ENCODE peak calls at places on chromosomes 11 and 22, in seven cellular contexts. One of them, this sample, is unnamed.
A peak's percentile ranks its signal among the peaks of the same experiment; 100 is the strongest.

GRCh38 chr22:50303848-50304527 is 3.5 kb downstream of the PLXNB2 start:
- DNase-seq in H9: peak; percentile 77
- DNase-seq in neuronal stem cell: no peak
- DNase-seq in IMR-90: no peak
- DNase-seq in mesendoderm: peak; percentile 68
- DNase-seq in H1: no peak
- DNase-seq in trophoblast cell: peak; percentile 99
- DNase-seq in this sample: no peak

GRCh38 chr22:29083576-29084566 is 11.0 kb downstream of the KREMEN1 start:
- DNase-seq in H9: no peak
- DNase-seq in neuronal stem cell: no peak
- DNase-seq in IMR-90: peak; percentile 25
- DNase-seq in mesendoderm: peak; percentile 42
- DNase-seq in H1: no peak
- DNase-seq in trophoblast cell: no peak
- DNase-seq in this sample: peak; percentile 86

GRCh38 chr11:131694526-131695424 is 324.4 kb downstream of the NTM start:
- DNase-seq in H9: peak; percentile 92
- DNase-seq in neuronal stem cell: peak; percentile 79
- DNase-seq in IMR-90: peak; percentile 69
- DNase-seq in mesendoderm: peak; percentile 86
- DNase-seq in H1: peak; percentile 63
- DNase-seq in trophoblast cell: peak; percentile 59
- DNase-seq in this sample: peak; percentile 75

GRCh38 chr11:37353192-37353591 is 755.2 kb upstream of the RAG2 start:
- DNase-seq in H9: no peak
- DNase-seq in neuronal stem cell: no peak
- DNase-seq in IMR-90: no peak
- DNase-seq in mesendoderm: no peak
- DNase-seq in H1: no peak
- DNase-seq in trophoblast cell: no peak
- DNase-seq in this sample: no peak

GRCh38 chr22:43743131-43743530 is 69.0 kb downstream of the EFCAB6 start:
- DNase-seq in H9: peak; percentile 73
- DNase-seq in neuronal stem cell: peak; percentile 36
- DNase-seq in IMR-90: no peak
- DNase-seq in mesendoderm: peak; percentile 56
- DNase-seq in H1: peak; percentile 31
- DNase-seq in trophoblast cell: no peak
- DNase-seq in this sample: no peak

GRCh38 chr22:19889951-19890350 is 35.3 kb upstream of the GNB1L start:
- DNase-seq in H9: no peak
- DNase-seq in neuronal stem cell: no peak
- DNase-seq in IMR-90: no peak
- DNase-seq in mesendoderm: no peak
- DNase-seq in H1: no peak
- DNase-seq in trophoblast cell: no peak
- DNase-seq in this sample: no peak

GRCh38 chr22:24146190-24146616 is 35.1 kb upstream of the SUSD2 start:
- DNase-seq in H9: peak; percentile 78
- DNase-seq in neuronal stem cell: no peak
- DNase-seq in IMR-90: peak; percentile 83
- DNase-seq in mesendoderm: peak; percentile 84
- DNase-seq in H1: no peak
- DNase-seq in trophoblast cell: no peak
- DNase-seq in this sample: peak; percentile 96

GRCh38 chr22:44582016-44582415 is 84.0 kb upstream of the RTL6 start:
- DNase-seq in H9: peak; percentile 18
- DNase-seq in neuronal stem cell: no peak
- DNase-seq in IMR-90: no peak
- DNase-seq in mesendoderm: no peak
- DNase-seq in H1: no peak
- DNase-seq in trophoblast cell: no peak
- DNase-seq in this sample: no peak

GRCh38 chr22:35209203-35209602 is 48.1 kb upstream of the HMGXB4 start:
- DNase-seq in H9: no peak
- DNase-seq in neuronal stem cell: no peak
- DNase-seq in IMR-90: no peak
- DNase-seq in mesendoderm: no peak
- DNase-seq in H1: no peak
- DNase-seq in trophoblast cell: no peak
- DNase-seq in this sample: no peak

GRCh38 chr11:121106812-121107211 is 5.8 kb downstream of the TECTA start:
- DNase-seq in H9: no peak
- DNase-seq in neuronal stem cell: no peak
- DNase-seq in IMR-90: no peak
- DNase-seq in mesendoderm: no peak
- DNase-seq in H1: no peak
- DNase-seq in trophoblast cell: no peak
- DNase-seq in this sample: no peak

GRCh38 chr22:29255064-29255621 is 12.6 kb downstream of the RHBDD3 start:
- DNase-seq in H9: no peak
- DNase-seq in neuronal stem cell: no peak
- DNase-seq in IMR-90: no peak
- DNase-seq in mesendoderm: no peak
- DNase-seq in H1: no peak
- DNase-seq in trophoblast cell: no peak
- DNase-seq in this sample: no peak

GRCh38 chr11:73271936-73272679 is at the start of gene P2RY6:
- DNase-seq in H9: peak; percentile 44
- DNase-seq in neuronal stem cell: no peak
- DNase-seq in IMR-90: peak; percentile 60
- DNase-seq in mesendoderm: peak; percentile 92
- DNase-seq in H1: no peak
- DNase-seq in trophoblast cell: peak; percentile 90
- DNase-seq in this sample: peak; percentile 81

GRCh38 chr22:46754110-46754799 is 8.2 kb upstream of the TBC1D22A start:
- DNase-seq in H9: no peak
- DNase-seq in neuronal stem cell: no peak
- DNase-seq in IMR-90: peak; percentile 99
- DNase-seq in mesendoderm: no peak
- DNase-seq in H1: no peak
- DNase-seq in trophoblast cell: peak; percentile 80
- DNase-seq in this sample: peak; percentile 99
- H3K4me1 ChIP-seq in H9: no peaks in the 10 kb centered on the region
- H3K4me1 ChIP-seq in neuronal stem cell: peaks cover 7% of the 10 kb centered on the region
- H3K4me1 ChIP-seq in IMR-90: peaks cover 30% of the 10 kb centered on the region
- H3K4me1 ChIP-seq in mesendoderm: no peaks in the 10 kb centered on the region
- H3K4me1 ChIP-seq in H1: no peaks in the 10 kb centered on the region
- H3K4me1 ChIP-seq in trophoblast cell: peaks cover 28% of the 10 kb centered on the region
- H3K4me1 ChIP-seq in this sample: peaks cover 26% of the 10 kb centered on the region

DNA sequence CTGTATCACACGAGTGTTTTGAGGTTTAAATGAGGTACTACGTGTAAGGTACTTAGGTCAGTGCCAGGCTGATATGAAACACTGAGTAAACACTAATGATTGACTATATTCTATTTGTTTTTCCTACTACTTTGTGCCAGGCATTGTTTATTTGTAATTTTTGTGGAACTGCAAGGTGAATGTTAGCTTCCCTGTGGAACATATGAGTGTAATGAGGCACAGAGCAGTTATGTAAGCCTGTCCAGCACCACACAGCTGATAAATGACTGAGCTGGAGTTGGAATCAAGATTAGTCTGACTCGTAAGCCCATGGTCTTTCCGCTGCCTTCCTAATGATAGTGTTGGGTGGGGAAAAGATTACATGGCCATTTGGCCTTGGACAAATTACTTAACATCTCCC is 5.9 kb downstream of the SLC37A2 start:
- DNase-seq in H9: no peak
- DNase-seq in neuronal stem cell: no peak
- DNase-seq in IMR-90: peak; percentile 22
- DNase-seq in mesendoderm: no peak
- DNase-seq in H1: no peak
- DNase-seq in trophoblast cell: no peak
- DNase-seq in this sample: no peak
- H2AK5ac ChIP-seq in H9: no peak overlapping the region
- H2AK5ac ChIP-seq in neuronal stem cell: no peak overlapping the region
- H2AK5ac ChIP-seq in IMR-90: no peak overlapping the region
- H2AK5ac ChIP-seq in mesendoderm: no peak overlapping the region
- H2AK5ac ChIP-seq in H1: no peak overlapping the region
- H2AK5ac ChIP-seq in trophoblast cell: no peak overlapping the region
- H2AK5ac ChIP-seq in this sample: no peak overlapping the region

DNA sequence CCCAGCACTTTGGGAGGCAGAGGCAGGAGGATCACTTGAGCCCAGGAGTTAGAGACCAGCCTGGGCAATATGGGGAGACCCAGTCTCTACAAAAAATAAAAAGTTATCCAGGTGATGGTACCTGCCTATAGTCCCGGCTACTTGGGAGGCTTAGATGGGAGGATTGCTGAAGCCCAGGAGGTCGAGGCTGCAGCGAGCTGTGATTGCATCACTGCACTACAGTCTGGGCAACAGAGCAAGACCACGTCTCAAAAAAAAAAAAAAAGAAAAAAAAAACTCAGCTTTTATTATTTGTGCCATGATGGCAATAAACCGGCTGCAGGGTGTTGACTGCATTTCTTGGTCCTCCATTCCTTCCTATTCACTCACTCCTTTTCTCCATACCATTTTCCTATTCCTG is 33.6 kb upstream of the TFIP11 start:
- DNase-seq in H9: no peak
- DNase-seq in neuronal stem cell: no peak
- DNase-seq in IMR-90: no peak
- DNase-seq in mesendoderm: no peak
- DNase-seq in H1: no peak
- DNase-seq in trophoblast cell: no peak
- DNase-seq in this sample: no peak
- H3K4me1 ChIP-seq in H9: no peaks in the 10 kb centered on the region
- H3K4me1 ChIP-seq in neuronal stem cell: peaks cover 7% of the 10 kb centered on the region
- H3K4me1 ChIP-seq in IMR-90: peaks cover 7% of the 10 kb centered on the region
- H3K4me1 ChIP-seq in mesendoderm: peaks cover 6% of the 10 kb centered on the region
- H3K4me1 ChIP-seq in H1: peaks cover 4% of the 10 kb centered on the region
- H3K4me1 ChIP-seq in trophoblast cell: peaks cover 7% of the 10 kb centered on the region
- H3K4me1 ChIP-seq in this sample: peaks cover 8% of the 10 kb centered on the region

GRCh38 chr11:128419012-128419767 is 168.2 kb downstream of the ETS1 start:
- DNase-seq in H9: no peak
- DNase-seq in neuronal stem cell: no peak
- DNase-seq in IMR-90: no peak
- DNase-seq in mesendoderm: peak; percentile 16
- DNase-seq in H1: no peak
- DNase-seq in trophoblast cell: no peak
- DNase-seq in this sample: no peak

GRCh38 chr11:128422576-128423370 is 164.6 kb downstream of the ETS1 start:
- DNase-seq in H9: no peak
- DNase-seq in neuronal stem cell: no peak
- DNase-seq in IMR-90: no peak
- DNase-seq in mesendoderm: peak; percentile 37
- DNase-seq in H1: no peak
- DNase-seq in trophoblast cell: no peak
- DNase-seq in this sample: no peak

GRCh38 chr11:128420277-128420676 is 167.1 kb downstream of the ETS1 start:
- DNase-seq in H9: no peak
- DNase-seq in neuronal stem cell: no peak
- DNase-seq in IMR-90: no peak
- DNase-seq in mesendoderm: no peak
- DNase-seq in H1: no peak
- DNase-seq in trophoblast cell: no peak
- DNase-seq in this sample: no peak

GRCh38 chr11:128420943-128421342 is 166.4 kb downstream of the ETS1 start:
- DNase-seq in H9: no peak
- DNase-seq in neuronal stem cell: no peak
- DNase-seq in IMR-90: peak; percentile 99
- DNase-seq in mesendoderm: no peak
- DNase-seq in H1: no peak
- DNase-seq in trophoblast cell: no peak
- DNase-seq in this sample: peak; percentile 95

GRCh38 chr11:128421577-128421976 is 165.8 kb downstream of the ETS1 start:
- DNase-seq in H9: no peak
- DNase-seq in neuronal stem cell: no peak
- DNase-seq in IMR-90: peak; percentile 92
- DNase-seq in mesendoderm: peak; percentile 16
- DNase-seq in H1: no peak
- DNase-seq in trophoblast cell: no peak
- DNase-seq in this sample: peak; percentile 78
- H2AK5ac ChIP-seq in H9: no peak overlapping the region
- H2AK5ac ChIP-seq in neuronal stem cell: no peak overlapping the region
- H2AK5ac ChIP-seq in IMR-90: peak overlapping the region; percentile 10
- H2AK5ac ChIP-seq in mesendoderm: no peak overlapping the region
- H2AK5ac ChIP-seq in H1: no peak overlapping the region
- H2AK5ac ChIP-seq in trophoblast cell: peak overlapping the region; percentile 17
- H2AK5ac ChIP-seq in this sample: no peak overlapping the region

GRCh38 chr22:30305519-30305905 is 16.2 kb upstream of the CASTOR1 start:
- DNase-seq in H9: no peak
- DNase-seq in neuronal stem cell: no peak
- DNase-seq in IMR-90: no peak
- DNase-seq in mesendoderm: no peak
- DNase-seq in H1: no peak
- DNase-seq in trophoblast cell: no peak
- DNase-seq in this sample: peak; percentile 30

GRCh38 chr22:30306629-30307016 is 17.3 kb upstream of the CASTOR1 start:
- DNase-seq in H9: no peak
- DNase-seq in neuronal stem cell: no peak
- DNase-seq in IMR-90: no peak
- DNase-seq in mesendoderm: no peak
- DNase-seq in H1: no peak
- DNase-seq in trophoblast cell: no peak
- DNase-seq in this sample: no peak

GRCh38 chr22:30304495-30305244 is 15.4 kb upstream of the CASTOR1 start:
- DNase-seq in H9: no peak
- DNase-seq in neuronal stem cell: no peak
- DNase-seq in IMR-90: no peak
- DNase-seq in mesendoderm: no peak
- DNase-seq in H1: no peak
- DNase-seq in trophoblast cell: peak; percentile 40
- DNase-seq in this sample: no peak

GRCh38 chr22:30307026-30307574 is 17.8 kb upstream of the CASTOR1 start:
- DNase-seq in H9: no peak
- DNase-seq in neuronal stem cell: no peak
- DNase-seq in IMR-90: no peak
- DNase-seq in mesendoderm: no peak
- DNase-seq in H1: no peak
- DNase-seq in trophoblast cell: no peak
- DNase-seq in this sample: no peak

DNA sequence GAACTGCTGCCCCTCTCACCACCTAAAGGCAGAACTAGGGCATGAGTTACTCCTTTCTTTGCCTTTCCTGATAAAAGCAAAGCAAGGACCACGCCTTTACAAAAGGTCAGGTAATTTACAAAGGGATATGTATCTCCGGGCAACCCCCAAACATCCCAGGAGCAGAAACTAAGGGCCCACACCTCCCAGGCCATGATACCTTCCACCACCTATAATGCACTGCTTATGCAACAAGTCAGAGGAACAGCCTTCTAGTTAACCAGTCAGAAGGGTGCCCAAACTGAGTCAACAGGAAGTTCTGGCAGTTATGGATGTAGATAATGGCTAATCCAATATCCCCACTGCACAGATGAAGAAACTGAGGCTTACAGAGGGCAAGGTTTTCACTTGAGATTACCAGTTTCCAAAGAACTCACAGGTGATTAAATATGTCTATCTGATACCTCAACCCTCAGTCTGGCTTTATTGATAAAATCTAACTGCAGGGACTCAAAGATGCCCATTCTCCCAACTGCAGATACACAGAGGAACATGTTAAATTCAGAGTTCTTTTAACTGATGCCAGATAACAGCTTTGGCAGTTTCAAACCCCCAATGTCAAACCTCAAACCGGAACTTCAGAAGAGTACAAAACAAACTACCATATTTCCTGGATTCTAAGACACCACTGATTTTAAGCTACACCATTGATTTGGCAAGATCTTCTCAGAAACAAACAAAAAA is 16.8 kb upstream of the CASTOR1 start:
- DNase-seq in H9: no peak
- DNase-seq in neuronal stem cell: no peak
- DNase-seq in IMR-90: no peak
- DNase-seq in mesendoderm: no peak
- DNase-seq in H1: no peak
- DNase-seq in trophoblast cell: no peak
- DNase-seq in this sample: no peak
- H3K4me1 ChIP-seq in H9: no peaks in the 10 kb centered on the region
- H3K4me1 ChIP-seq in neuronal stem cell: peaks cover 4% of the 10 kb centered on the region
- H3K4me1 ChIP-seq in IMR-90: peaks cover 33% of the 10 kb centered on the region
- H3K4me1 ChIP-seq in mesendoderm: peaks cover 2% of the 10 kb centered on the region
- H3K4me1 ChIP-seq in H1: peaks cover 3% of the 10 kb centered on the region
- H3K4me1 ChIP-seq in trophoblast cell: peaks cover 73% of the 10 kb centered on the region
- H3K4me1 ChIP-seq in this sample: peaks cover 54% of the 10 kb centered on the region

This sample was measured in mesenchymal stem cell.